ENCODE peak calls at places on chromosomes 16 and 17, in four cellular contexts. One of them, this sample, is unnamed.
A peak's percentile ranks its signal among the peaks of the same experiment; 100 is the strongest.

GRCh38 chr17:8700546-8700945 is 44.1 kb downstream of the CCDC42 start:
- DNase-seq in K562: no peak
- DNase-seq in HL-60: no peak
- DNase-seq in GM12878: no peak
- DNase-seq in this sample: no peak

GRCh38 chr17:21510686-21511367 is 134.7 kb downstream of the KCNJ12 start:
- DNase-seq in GM12878: no peak
- DNase-seq in K562: no peak
- DNase-seq in HL-60: no peak
- DNase-seq in this sample: no peak

GRCh38 chr16:27421961-27422740 is 20.2 kb downstream of the IL21R start:
- DNase-seq in GM12878: no peak
- DNase-seq in HL-60: no peak
- DNase-seq in K562: no peak
- DNase-seq in this sample: no peak

GRCh38 chr16:85626191-85626951 is 13.2 kb downstream of the GSE1 start:
- DNase-seq in GM12878: no peak
- DNase-seq in K562: no peak
- DNase-seq in HL-60: no peak
- DNase-seq in this sample: no peak

GRCh38 chr17:81420769-81421462 is 25.7 kb downstream of the BAHCC1 start:
- DNase-seq in GM12878: no peak
- DNase-seq in K562: no peak
- DNase-seq in HL-60: no peak
- DNase-seq in this sample: no peak

GRCh38 chr17:83010323-83011200 is 68.8 kb upstream of the METRNL start:
- DNase-seq in HL-60: no peak
- DNase-seq in GM12878: no peak
- DNase-seq in K562: no peak
- DNase-seq in this sample: peak; percentile 5

GRCh38 chr17:47324224-47325020 is 667 bp downstream of the EFCAB13 start:
- DNase-seq in K562: no peak
- DNase-seq in GM12878: peak; percentile 53
- DNase-seq in HL-60: peak; percentile 60
- DNase-seq in this sample: peak; percentile 29

GRCh38 chr17:65629234-65629690 is 67.8 kb upstream of the AXIN2 start:
- DNase-seq in HL-60: no peak
- DNase-seq in GM12878: no peak
- DNase-seq in K562: no peak
- DNase-seq in this sample: no peak

GRCh38 chr16:21611178-21611545 is 11.8 kb downstream of the METTL9 start:
- DNase-seq in GM12878: no peak
- DNase-seq in HL-60: peak; percentile 65
- DNase-seq in K562: no peak
- DNase-seq in this sample: no peak

GRCh38 chr17:44543213-44543904 is 13.9 kb upstream of the FZD2 start:
- DNase-seq in K562: no peak
- DNase-seq in HL-60: no peak
- DNase-seq in GM12878: no peak
- DNase-seq in this sample: no peak

GRCh38 chr17:58351710-58352017 is 337 bp downstream of the SUPT4H1 start:
- DNase-seq in GM12878: no peak
- DNase-seq in K562: no peak
- DNase-seq in HL-60: no peak
- DNase-seq in this sample: no peak

GRCh38 chr16:21649196-21649595 is 3.2 kb downstream of the IGSF6 start:
- DNase-seq in K562: no peak
- DNase-seq in HL-60: no peak
- DNase-seq in GM12878: no peak
- DNase-seq in this sample: no peak

GRCh38 chr16:50372611-50373344 is 4.0 kb upstream of the BRD7 start:
- DNase-seq in K562: no peak
- DNase-seq in GM12878: no peak
- DNase-seq in HL-60: no peak
- DNase-seq in this sample: no peak

GRCh38 chr16:22932032-22932771 is 118.2 kb downstream of the HS3ST2 start:
- DNase-seq in HL-60: no peak
- DNase-seq in K562: no peak
- DNase-seq in GM12878: no peak
- DNase-seq in this sample: no peak

GRCh38 chr17:43360739-43361498 is 37.9 kb upstream of the ARL4D start:
- DNase-seq in K562: no peak
- DNase-seq in HL-60: peak; percentile 97
- DNase-seq in GM12878: peak; percentile 100
- DNase-seq in this sample: peak; percentile 62

GRCh38 chr16:66899310-66899944 is 19.1 kb downstream of the PDP2 start:
- DNase-seq in HL-60: no peak
- DNase-seq in K562: no peak
- DNase-seq in GM12878: no peak
- DNase-seq in this sample: no peak
- TF ChIP-seq POLR2AphosphoS5 in HL-60: no peak
- TF ChIP-seq POLR2AphosphoS5 in K562: no peak
- TF ChIP-seq POLR2AphosphoS5 in GM12878: no peak
- TF ChIP-seq POLR2AphosphoS5 in this sample: no peak

GRCh38 chr17:1762906-1763829 is 1.3 kb downstream of the SERPINF1 start:
- DNase-seq in GM12878: no peak
- DNase-seq in K562: peak; percentile 68
- DNase-seq in HL-60: no peak
- DNase-seq in this sample: no peak
- TF ChIP-seq SPI1 in GM12878: peak; percentile 75
- TF ChIP-seq SPI1 in K562: peak; percentile 41
- TF ChIP-seq SPI1 in HL-60: peak; percentile 8
- TF ChIP-seq SPI1 in this sample: peak; percentile 83

GRCh38 chr17:75942473-75942872 is 1.6 kb upstream of the FBF1 start:
- DNase-seq in HL-60: no peak
- DNase-seq in GM12878: no peak
- DNase-seq in K562: no peak
- DNase-seq in this sample: no peak
- TF ChIP-seq POLR2AphosphoS5 in HL-60: no peak
- TF ChIP-seq POLR2AphosphoS5 in GM12878: no peak
- TF ChIP-seq POLR2AphosphoS5 in K562: no peak
- TF ChIP-seq POLR2AphosphoS5 in this sample: no peak

GRCh38 chr17:57102122-57102521 is 17.1 kb downstream of the AKAP1 start:
- DNase-seq in K562: no peak
- DNase-seq in HL-60: peak; percentile 36
- DNase-seq in GM12878: no peak
- DNase-seq in this sample: no peak

GRCh38 chr17:57099165-57099564 is 14.1 kb downstream of the AKAP1 start:
- DNase-seq in GM12878: no peak
- DNase-seq in K562: no peak
- DNase-seq in HL-60: no peak
- DNase-seq in this sample: peak; percentile 43

GRCh38 chr17:57096472-57097198 is 11.6 kb downstream of the AKAP1 start:
- DNase-seq in HL-60: no peak
- DNase-seq in K562: no peak
- DNase-seq in GM12878: no peak
- DNase-seq in this sample: no peak

GRCh38 chr17:57092779-57093178 is 7.7 kb downstream of the AKAP1 start:
- DNase-seq in K562: no peak
- DNase-seq in GM12878: no peak
- DNase-seq in HL-60: no peak
- DNase-seq in this sample: no peak

DNA sequence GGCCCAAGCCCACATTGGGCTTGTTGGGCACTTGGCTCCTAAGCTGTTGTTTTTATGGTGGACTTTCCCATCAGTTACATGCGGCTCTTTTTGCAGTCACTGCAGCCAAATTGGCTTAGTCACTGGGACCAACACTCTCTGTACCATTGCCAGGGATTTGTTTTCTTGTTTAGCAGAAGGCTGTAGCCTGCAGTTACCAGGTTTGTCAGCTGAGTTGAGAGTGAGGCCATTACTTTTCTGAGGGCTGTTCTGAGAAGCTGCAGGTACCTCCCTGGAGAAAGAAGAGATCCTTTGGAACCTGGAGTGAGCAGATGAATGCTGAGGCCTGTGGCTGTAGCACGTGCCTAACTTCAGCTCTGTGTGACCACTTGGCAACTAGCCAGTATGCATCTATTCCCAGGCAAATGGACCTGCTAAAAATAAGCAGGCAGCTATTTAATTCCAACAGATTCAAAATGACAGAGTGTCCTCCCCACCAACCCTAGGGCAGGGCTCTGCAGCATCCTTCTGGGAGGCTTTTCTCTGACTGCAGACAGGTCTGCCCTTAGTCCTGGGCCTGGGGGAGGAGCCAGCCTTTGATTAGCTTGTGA is 12.9 kb downstream of the AKAP1 start:
- DNase-seq in GM12878: no peak
- DNase-seq in K562: no peak
- DNase-seq in HL-60: no peak
- DNase-seq in this sample: no peak
- TF ChIP-seq SPI1 in GM12878: no peak
- TF ChIP-seq SPI1 in K562: no peak
- TF ChIP-seq SPI1 in HL-60: no peak
- TF ChIP-seq SPI1 in this sample: no peak